ENCODE peak calls at places on chromosome 12, in six cellular contexts. One of them, this sample, is unnamed.

GRCh38 chr12:38886931-38887330 is 18.5 kb downstream of the CPNE8 start:
- DNase-seq in HEK293T: no peak
- DNase-seq in GF-D8: no peak
- DNase-seq in stimulated activated CD4-positive, alpha-beta T cell treated with anti-CD3 and anti-CD28 coated beads, Interleukin-2, amount 100 ng/mL, for 24 hours: no peak
- DNase-seq in SW480: no peak
- DNase-seq in A549: no peak
- DNase-seq in this sample: no peak

GRCh38 chr12:21294176-21294575 is 40.5 kb downstream of the SLCO1A2 start:
- DNase-seq in HEK293T: no peak
- DNase-seq in GF-D8: no peak
- DNase-seq in stimulated activated CD4-positive, alpha-beta T cell treated with anti-CD3 and anti-CD28 coated beads, Interleukin-2, amount 100 ng/mL, for 24 hours: no peak
- DNase-seq in SW480: no peak
- DNase-seq in A549: no peak
- DNase-seq in this sample: no peak

GRCh38 chr12:90061834-90062233 is 353.2 kb upstream of the ATP2B1 start:
- DNase-seq in HEK293T: no peak
- DNase-seq in GF-D8: no peak
- DNase-seq in stimulated activated CD4-positive, alpha-beta T cell treated with anti-CD3 and anti-CD28 coated beads, Interleukin-2, amount 100 ng/mL, for 24 hours: no peak
- DNase-seq in SW480: no peak
- DNase-seq in A549: no peak
- DNase-seq in this sample: no peak

GRCh38 chr12:27623645-27624044 is 72.6 kb upstream of the REP15 start:
- DNase-seq in HEK293T: no peak
- DNase-seq in GF-D8: no peak
- DNase-seq in stimulated activated CD4-positive, alpha-beta T cell treated with anti-CD3 and anti-CD28 coated beads, Interleukin-2, amount 100 ng/mL, for 24 hours: no peak
- DNase-seq in SW480: no peak
- DNase-seq in A549: no peak
- DNase-seq in this sample: no peak

GRCh38 chr12:39145175-39145999 is 240.0 kb upstream of the CPNE8 start:
- DNase-seq in HEK293T: no peak
- DNase-seq in GF-D8: no peak
- DNase-seq in stimulated activated CD4-positive, alpha-beta T cell treated with anti-CD3 and anti-CD28 coated beads, Interleukin-2, amount 100 ng/mL, for 24 hours: peak; percentile 73
- DNase-seq in SW480: no peak
- DNase-seq in A549: peak; percentile 64
- DNase-seq in this sample: no peak

GRCh38 chr12:15584366-15585041 is 204.7 kb downstream of the EPS8 start:
- DNase-seq in HEK293T: peak; percentile 23
- DNase-seq in GF-D8: no peak
- DNase-seq in stimulated activated CD4-positive, alpha-beta T cell treated with anti-CD3 and anti-CD28 coated beads, Interleukin-2, amount 100 ng/mL, for 24 hours: no peak
- DNase-seq in SW480: peak; percentile 47
- DNase-seq in A549: no peak
- DNase-seq in this sample: peak; percentile 43

GRCh38 chr12:52003016-52003550 is 3.7 kb upstream of the TAMALIN start:
- DNase-seq in HEK293T: no peak
- DNase-seq in GF-D8: no peak
- DNase-seq in stimulated activated CD4-positive, alpha-beta T cell treated with anti-CD3 and anti-CD28 coated beads, Interleukin-2, amount 100 ng/mL, for 24 hours: no peak
- DNase-seq in SW480: no peak
- DNase-seq in A549: no peak
- DNase-seq in this sample: no peak

GRCh38 chr12:51821423-51822260 is 26.9 kb downstream of the FIGNL2 start:
- DNase-seq in HEK293T: no peak
- DNase-seq in GF-D8: no peak
- DNase-seq in stimulated activated CD4-positive, alpha-beta T cell treated with anti-CD3 and anti-CD28 coated beads, Interleukin-2, amount 100 ng/mL, for 24 hours: peak; percentile 54
- DNase-seq in SW480: no peak
- DNase-seq in A549: no peak
- DNase-seq in this sample: no peak

GRCh38 chr12:108811411-108812185 is 45.8 kb downstream of the SSH1 start:
- DNase-seq in HEK293T: no peak
- DNase-seq in GF-D8: no peak
- DNase-seq in stimulated activated CD4-positive, alpha-beta T cell treated with anti-CD3 and anti-CD28 coated beads, Interleukin-2, amount 100 ng/mL, for 24 hours: no peak
- DNase-seq in SW480: no peak
- DNase-seq in A549: no peak
- DNase-seq in this sample: no peak

GRCh38 chr12:53365245-53365904 is 14.6 kb upstream of the SP1 start:
- DNase-seq in HEK293T: no peak
- DNase-seq in GF-D8: no peak
- DNase-seq in stimulated activated CD4-positive, alpha-beta T cell treated with anti-CD3 and anti-CD28 coated beads, Interleukin-2, amount 100 ng/mL, for 24 hours: no peak
- DNase-seq in SW480: no peak
- DNase-seq in A549: no peak
- DNase-seq in this sample: no peak

GRCh38 chr12:3261782-3262359 is 184.7 kb downstream of the TSPAN9 start:
- DNase-seq in HEK293T: no peak
- DNase-seq in GF-D8: no peak
- DNase-seq in stimulated activated CD4-positive, alpha-beta T cell treated with anti-CD3 and anti-CD28 coated beads, Interleukin-2, amount 100 ng/mL, for 24 hours: no peak
- DNase-seq in SW480: no peak
- DNase-seq in A549: no peak
- DNase-seq in this sample: no peak

GRCh38 chr12:64186789-64187188 is 35.3 kb downstream of the KICS2 start:
- DNase-seq in HEK293T: no peak
- DNase-seq in GF-D8: no peak
- DNase-seq in stimulated activated CD4-positive, alpha-beta T cell treated with anti-CD3 and anti-CD28 coated beads, Interleukin-2, amount 100 ng/mL, for 24 hours: no peak
- DNase-seq in SW480: no peak
- DNase-seq in A549: peak; percentile 33
- DNase-seq in this sample: no peak

GRCh38 chr12:94560416-94561221 is 89.7 kb downstream of the TMCC3 start:
- DNase-seq in HEK293T: no peak
- DNase-seq in GF-D8: no peak
- DNase-seq in stimulated activated CD4-positive, alpha-beta T cell treated with anti-CD3 and anti-CD28 coated beads, Interleukin-2, amount 100 ng/mL, for 24 hours: peak; percentile 32
- DNase-seq in SW480: peak; percentile 73
- DNase-seq in A549: peak; percentile 21
- DNase-seq in this sample: peak; percentile 35

GRCh38 chr12:8658361-8658760 is 4.3 kb downstream of the MFAP5 start:
- DNase-seq in HEK293T: no peak
- DNase-seq in GF-D8: no peak
- DNase-seq in stimulated activated CD4-positive, alpha-beta T cell treated with anti-CD3 and anti-CD28 coated beads, Interleukin-2, amount 100 ng/mL, for 24 hours: no peak
- DNase-seq in SW480: peak; percentile 49
- DNase-seq in A549: no peak
- DNase-seq in this sample: no peak

GRCh38 chr12:49529409-49529808 is 9.4 kb upstream of the KCNH3 start:
- DNase-seq in HEK293T: no peak
- DNase-seq in GF-D8: peak; percentile 45
- DNase-seq in stimulated activated CD4-positive, alpha-beta T cell treated with anti-CD3 and anti-CD28 coated beads, Interleukin-2, amount 100 ng/mL, for 24 hours: no peak
- DNase-seq in SW480: no peak
- DNase-seq in A549: no peak
- DNase-seq in this sample: no peak

GRCh38 chr12:69225251-69225910 is 14.0 kb upstream of the CPSF6 start:
- DNase-seq in HEK293T: no peak
- DNase-seq in GF-D8: no peak
- DNase-seq in stimulated activated CD4-positive, alpha-beta T cell treated with anti-CD3 and anti-CD28 coated beads, Interleukin-2, amount 100 ng/mL, for 24 hours: no peak
- DNase-seq in SW480: no peak
- DNase-seq in A549: no peak
- DNase-seq in this sample: no peak

GRCh38 chr12:6554168-6554989 is 1.5 kb downstream of the IFFO1 start:
- DNase-seq in HEK293T: peak; percentile 80
- DNase-seq in GF-D8: peak; percentile 59
- DNase-seq in stimulated activated CD4-positive, alpha-beta T cell treated with anti-CD3 and anti-CD28 coated beads, Interleukin-2, amount 100 ng/mL, for 24 hours: peak; percentile 81
- DNase-seq in SW480: peak; percentile 67
- DNase-seq in A549: peak; percentile 83
- DNase-seq in this sample: peak; percentile 62

GRCh38 chr12:62957233-62957953 is 22.4 kb upstream of the PPM1H start:
- DNase-seq in HEK293T: peak; percentile 51
- DNase-seq in GF-D8: no peak
- DNase-seq in stimulated activated CD4-positive, alpha-beta T cell treated with anti-CD3 and anti-CD28 coated beads, Interleukin-2, amount 100 ng/mL, for 24 hours: no peak
- DNase-seq in SW480: no peak
- DNase-seq in A549: no peak
- DNase-seq in this sample: no peak

GRCh38 chr12:119949594-119949993 is 39.4 kb upstream of the BICDL1 start:
- DNase-seq in HEK293T: no peak
- DNase-seq in GF-D8: no peak
- DNase-seq in stimulated activated CD4-positive, alpha-beta T cell treated with anti-CD3 and anti-CD28 coated beads, Interleukin-2, amount 100 ng/mL, for 24 hours: no peak
- DNase-seq in SW480: no peak
- DNase-seq in A549: no peak
- DNase-seq in this sample: no peak

This sample was measured in HCT116.